ENCODE peak calls at places on chromosomes 7 and 10, in seven cellular contexts. F is DND-41, K is transverse colon, T is heart left ventricle, D is left ventricle myocardium inferior, C is ovary, L is tibial nerve. I is an unnamed sample.

GRCh38 chr7:88665892-88666514 is 93.5 kb upstream of the ZNF804B start:
- DNase-seq in F (no peak), T (no peak), K (no peak), D (no peak), L (no peak), C (no peak), I (no peak)

GRCh38 chr7:120171406-120171805 is 101.6 kb upstream of the KCND2 start:
- DNase-seq in T (no peak), K (no peak), L (no peak), D (no peak), C (no peak), F (no peak), I (no peak)

GRCh38 chr7:17558135-17558534 is 259.7 kb downstream of the AHR start:
- DNase-seq in K (no peak), D (no peak), C (no peak), L (no peak), F (no peak), T (no peak), I (no peak)

GRCh38 chr7:8063706-8064297 is 95.2 kb downstream of the GLCCI1 start:
- DNase-seq in L (no peak), F (no peak), K (no peak), T (no peak), D (no peak), C (no peak), I (no peak)

GRCh38 chr7:122676466-122676865 is 22.5 kb downstream of the RNF133 start:
- DNase-seq in L (no peak), D (no peak), F (no peak), C (no peak), K (no peak), T (no peak), I (no peak)

GRCh38 chr10:1412531-1413189 is 324.7 kb downstream of the ADARB2 start:
- DNase-seq in T (no peak), L (no peak), C (no peak), K (no peak), F (peak), D (no peak), I (peak)

GRCh38 chr7:94368371-94368791 is 26.3 kb upstream of the COL1A2 start:
- DNase-seq in L (no peak), K (no peak), C (no peak), T (no peak), D (no peak), F (no peak), I (no peak)

GRCh38 chr7:73578342-73579124 is at the start of gene TBL2:
- DNase-seq in K (peak), F (peak), L (peak), T (peak), C (peak), D (peak), I (peak)

GRCh38 chr7:133052357-133052756 is 29.5 kb downstream of the CHCHD3 start:
- DNase-seq in D (no peak), C (no peak), F (no peak), K (no peak), T (no peak), L (no peak), I (no peak)

GRCh38 chr7:32163141-32163806 is 93.1 kb upstream of the PDE1C start:
- DNase-seq in F (no peak), T (peak), D (peak), K (peak), L (peak), C (peak), I (no peak)

GRCh38 chr7:65812281-65812680 is 60.6 kb upstream of the VKORC1L1 start:
- DNase-seq in L (no peak), K (no peak), C (no peak), D (no peak), F (no peak), T (no peak), I (no peak)

GRCh38 chr7:42107484-42107883 is 129.5 kb downstream of the GLI3 start:
- DNase-seq in K (no peak), T (no peak), D (no peak), F (no peak), C (no peak), L (no peak), I (no peak)

GRCh38 chr10:132113206-132113605 is 47.5 kb downstream of the JAKMIP3 start:
- DNase-seq in F (no peak), T (no peak), L (no peak), K (no peak), C (peak), D (peak), I (no peak)

GRCh38 chr7:134480730-134481129 is 21.8 kb upstream of the AKR1B1 start:
- DNase-seq in D (no peak), K (no peak), C (no peak), F (no peak), T (no peak), L (no peak), I (no peak)

GRCh38 chr7:73851410-73852338 is 9.3 kb upstream of the TMEM270 start:
- DNase-seq in T (no peak), C (no peak), F (no peak), K (no peak), D (no peak), L (no peak), I (no peak)

GRCh38 chr7:39413866-39414668 is 152.1 kb upstream of the YAE1 start:
- DNase-seq in D (peak), K (peak), F (no peak), L (peak), T (peak), C (no peak), I (peak)

GRCh38 chr10:28678687-28679457 is 1.6 kb downstream of the BAMBI start:
- DNase-seq in K (no peak), T (no peak), L (no peak), F (no peak), D (no peak), C (no peak), I (no peak)

GRCh38 chr10:31769564-31769963 is 159.1 kb downstream of the ARHGAP12 start:
- DNase-seq in T (no peak), F (no peak), D (no peak), C (no peak), L (no peak), K (no peak), I (no peak)

GRCh38 chr7:24979470-24979862 is 512 bp downstream of the OSBPL3 start:
- DNase-seq in F (peak), C (peak), L (peak), K (peak), T (peak), D (peak), I (peak)

GRCh38 chr10:33542747-33543505 is 208.5 kb upstream of the NRP1 start:
- DNase-seq in L (no peak), C (no peak), F (no peak), D (no peak), K (no peak), T (no peak), I (no peak)

GRCh38 chr7:44854644-44855364 is 6.9 kb upstream of the H2AZ2 start:
- DNase-seq in T (no peak), D (no peak), K (no peak), C (no peak), L (no peak), F (no peak), I (no peak)

GRCh38 chr7:19944363-19945120 is 171.1 kb upstream of the TMEM196 start:
- DNase-seq in F (no peak), L (no peak), T (no peak), K (no peak), C (no peak), D (no peak), I (no peak)

GRCh38 chr7:20744913-20745587 is 41.6 kb downstream of the SP8 start:
- DNase-seq in C (no peak), D (no peak), L (no peak), F (no peak), K (no peak), T (no peak), I (no peak)

GRCh38 chr7:91692800-91693199 is 187.7 kb downstream of the MTERF1 start:
- DNase-seq in D (no peak), T (no peak), C (no peak), K (no peak), L (no peak), F (no peak), I (no peak)

GRCh38 chr10:79025113-79025832 is 43.5 kb upstream of the ZMIZ1 start:
- DNase-seq in F (peak), K (no peak), L (no peak), C (no peak), D (no peak), T (peak), I (no peak)

GRCh38 chr10:86653379-86653778 is 968 bp upstream of the OPN4 start:
- DNase-seq in D (no peak), T (no peak), F (no peak), C (no peak), L (no peak), K (peak), I (no peak)

GRCh38 chr10:26217396-26218105 is 977 bp downstream of the GAD2 start:
- DNase-seq in L (no peak), D (no peak), C (no peak), K (no peak), T (no peak), F (no peak), I (no peak)

GRCh38 chr7:43764039-43764789 is 5.7 kb downstream of the BLVRA start:
- DNase-seq in D (peak), C (peak), F (no peak), K (peak), L (peak), T (peak), I (peak)

GRCh38 chr7:117901089-117901797 is 28.0 kb upstream of the CTTNBP2 start:
- DNase-seq in L (no peak), T (no peak), D (no peak), K (peak), C (no peak), F (no peak), I (no peak)

GRCh38 chr10:96719850-96720421 is 378 bp downstream of the PIK3AP1 start:
- DNase-seq in L (peak), F (no peak), T (peak), K (peak), D (peak), C (peak), I (peak)
- TF ChIP-seq CTCF in L (peak), F (peak), T (peak), K (peak), D (peak), C (no peak), I (peak)

DNA sequence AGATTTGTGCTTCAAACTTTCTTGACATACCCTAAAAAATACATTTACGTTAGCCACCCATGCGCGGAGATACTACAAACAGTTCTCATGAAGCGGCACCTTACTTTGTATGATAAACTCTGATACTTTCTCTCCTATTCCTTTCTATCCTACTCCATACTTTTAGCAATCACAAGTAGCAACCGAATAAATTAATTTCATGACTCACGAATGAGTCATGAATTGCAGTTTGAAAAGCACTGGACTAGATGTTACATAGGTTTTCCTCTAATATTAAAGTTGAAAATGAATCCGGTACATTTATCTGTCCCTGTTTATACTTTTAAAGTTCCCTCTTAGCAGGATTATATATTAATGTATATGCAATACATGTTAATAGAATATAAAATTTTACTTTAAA is 67.6 kb downstream of the CUBN start:
- DNase-seq in K (no peak), L (no peak), D (no peak), C (no peak), T (no peak), F (no peak), I (no peak)
- H3K4me3 ChIP-seq in K (no peak), L (no peak), D (no peak), C (no peak), T (no peak), F (no peak), I (no peak)

GRCh38 chr7:37193087-37193774 is 255.4 kb downstream of the ELMO1 start:
- DNase-seq in C (no peak), D (no peak), F (no peak), T (peak), K (no peak), L (no peak), I (no peak)
- TF ChIP-seq CTCF in C (no peak), D (no peak), F (no peak), T (no peak), K (no peak), L (no peak), I (no peak)

GRCh38 chr10:103276941-103277712 is at the start of gene INA:
- DNase-seq in C (no peak), T (no peak), D (no peak), L (no peak), F (peak), K (no peak), I (peak)
- H3K4me3 ChIP-seq in C (no peak), T (peak), D (peak), L (no peak), F (peak), K (peak), I (peak)

GRCh38 chr10:116879817-116880216 is 30.5 kb downstream of the ENO4 start:
- DNase-seq in L (no peak), K (no peak), C (no peak), D (no peak), T (no peak), F (no peak), I (no peak)
- TF ChIP-seq CTCF in L (no peak), K (no peak), C (no peak), D (no peak), T (no peak), F (no peak), I (no peak)

GRCh38 chr10:72087392-72087968 is 871 bp downstream of the SPOCK2 start:
- DNase-seq in C (no peak), K (peak), F (peak), L (no peak), T (no peak), D (no peak), I (no peak)

GRCh38 chr10:72089618-72090017 is 1.3 kb upstream of the SPOCK2 start:
- DNase-seq in C (no peak), K (peak), F (no peak), T (no peak), D (no peak), L (no peak), I (no peak)

GRCh38 chr10:72088879-72089585 is 681 bp upstream of the SPOCK2 start:
- DNase-seq in L (peak), D (peak), K (no peak), C (no peak), T (peak), F (peak), I (no peak)

GRCh38 chr10:72086466-72087391 is 1.6 kb downstream of the SPOCK2 start:
- DNase-seq in T (no peak), C (no peak), K (peak), L (no peak), F (peak), D (peak), I (peak)

DNA sequence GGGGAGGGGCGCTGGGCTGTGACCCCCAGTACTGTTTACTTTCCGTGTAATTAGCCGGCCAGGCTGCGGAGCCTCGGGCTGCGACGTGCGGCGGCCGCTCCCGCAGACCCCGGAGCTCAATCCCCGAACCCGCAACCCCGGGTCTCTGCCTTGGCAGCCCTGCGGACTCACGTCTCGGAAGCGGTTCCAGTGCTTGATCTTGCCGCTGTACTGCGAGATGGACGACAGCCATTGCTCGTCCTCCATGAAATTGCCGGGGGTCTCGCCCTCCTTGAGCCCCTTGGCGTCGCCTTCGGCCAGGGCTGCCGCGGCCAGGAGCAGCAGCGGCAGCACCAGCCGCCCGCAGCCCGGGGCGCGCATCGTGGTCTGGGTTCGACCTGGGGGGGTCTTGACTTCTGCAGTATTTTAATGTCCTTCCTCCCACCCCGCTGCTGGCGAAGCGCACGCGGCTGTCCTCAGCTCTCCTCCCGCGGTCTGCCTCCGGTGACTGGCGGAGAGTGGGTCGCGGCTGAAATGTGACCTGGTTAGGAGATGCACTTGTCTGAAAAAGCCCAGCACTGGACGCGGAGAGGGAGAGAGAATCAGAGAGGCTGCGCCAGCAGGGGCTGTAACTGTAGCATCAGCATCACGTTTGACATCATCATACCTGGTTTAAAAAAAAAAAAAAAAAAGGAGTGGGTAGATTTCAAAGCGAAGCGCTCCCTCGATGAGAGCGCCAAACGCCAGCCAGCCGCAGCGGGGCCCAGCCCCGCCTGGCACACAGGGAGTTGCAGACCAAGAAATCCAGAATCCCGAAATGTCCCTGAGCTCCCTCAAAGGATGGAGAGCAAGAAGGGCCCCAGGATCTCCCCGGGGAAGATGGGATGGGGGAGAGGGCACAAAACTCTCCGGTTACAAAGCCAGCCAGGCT is at the start of gene SPOCK2:
- DNase-seq in D (no peak), C (no peak), F (peak), T (no peak), L (no peak), K (peak), I (no peak)
- H3K4me3 ChIP-seq in D (peak), C (peak), F (peak), T (peak), L (peak), K (peak), I (peak)

DNA sequence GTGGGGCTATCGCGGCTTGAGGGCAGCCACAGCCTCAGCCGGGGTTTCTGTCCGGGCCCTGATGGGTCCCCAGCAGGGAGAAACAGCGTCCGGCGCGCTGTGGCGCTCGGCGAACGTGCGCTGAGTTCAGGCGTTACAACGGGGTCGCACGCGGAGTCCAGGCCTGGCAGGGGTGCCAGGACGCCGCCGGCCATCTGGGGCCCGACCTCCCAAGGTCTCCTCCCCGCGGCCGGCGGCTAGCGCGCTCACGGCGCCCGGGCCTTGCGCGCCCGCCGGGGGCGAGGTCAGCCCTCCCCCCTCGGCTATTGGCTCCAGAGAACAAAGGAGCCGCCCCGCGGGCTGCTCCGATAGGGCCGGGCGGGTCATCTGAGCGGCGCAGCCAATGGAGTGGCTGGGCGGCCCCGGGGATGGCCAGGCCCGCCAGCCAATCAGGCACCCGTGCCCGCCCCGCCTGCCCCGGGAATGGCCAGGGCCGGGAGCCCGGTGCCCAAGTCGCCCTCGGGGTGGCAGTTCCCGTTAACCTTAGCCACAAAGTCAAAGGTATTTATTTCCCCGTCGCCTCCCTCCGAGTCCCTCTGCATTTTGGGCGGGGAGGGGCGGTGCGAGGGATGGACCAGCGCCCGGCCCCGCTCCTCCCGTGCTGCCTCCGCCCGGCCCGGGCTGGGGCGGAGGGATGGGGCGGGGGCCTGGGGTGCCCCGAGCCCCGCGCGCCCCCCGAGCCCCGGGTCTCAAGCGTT is at the start of gene ZNF775:
- DNase-seq in T (peak), D (peak), L (peak), F (peak), K (peak), C (peak), I (peak)
- TF ChIP-seq CTCF in T (no peak), D (no peak), L (peak), F (peak), K (no peak), C (no peak), I (no peak)

DNA sequence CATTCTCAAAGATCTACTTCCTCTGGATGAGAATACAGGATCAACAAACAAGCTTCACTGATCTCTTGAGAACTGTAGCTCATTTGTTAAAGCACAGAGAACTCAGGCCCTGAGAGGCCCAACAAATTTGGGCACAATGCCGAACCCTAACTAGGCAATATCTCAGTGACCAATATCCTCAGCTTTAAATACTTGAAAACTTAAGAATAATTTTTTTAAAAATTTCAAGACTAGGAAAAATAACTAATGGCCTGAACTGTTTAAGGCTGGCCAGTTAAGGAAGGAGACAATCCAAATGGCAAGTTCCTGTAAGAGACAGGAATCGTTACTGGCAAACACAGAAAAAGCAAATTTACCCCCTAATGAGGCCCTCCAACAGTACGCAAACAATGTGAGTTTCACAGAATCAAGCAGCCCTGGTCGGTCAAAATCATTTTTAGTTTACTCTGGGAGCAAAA is 39.7 kb downstream of the NT5C2 start:
- DNase-seq in D (no peak), T (no peak), K (no peak), F (no peak), C (peak), L (peak), I (no peak)
- H3K4me3 ChIP-seq in D (peak), T (peak), K (no peak), F (no peak), C (peak), L (no peak), I (no peak)

GRCh38 chr7:2764621-2765020 is 76.6 kb downstream of the AMZ1 start:
- DNase-seq in T (no peak), C (no peak), L (no peak), F (no peak), K (no peak), D (no peak), I (no peak)
- TF ChIP-seq CTCF in T (no peak), C (no peak), L (no peak), F (no peak), K (no peak), D (no peak), I (no peak)

DNA sequence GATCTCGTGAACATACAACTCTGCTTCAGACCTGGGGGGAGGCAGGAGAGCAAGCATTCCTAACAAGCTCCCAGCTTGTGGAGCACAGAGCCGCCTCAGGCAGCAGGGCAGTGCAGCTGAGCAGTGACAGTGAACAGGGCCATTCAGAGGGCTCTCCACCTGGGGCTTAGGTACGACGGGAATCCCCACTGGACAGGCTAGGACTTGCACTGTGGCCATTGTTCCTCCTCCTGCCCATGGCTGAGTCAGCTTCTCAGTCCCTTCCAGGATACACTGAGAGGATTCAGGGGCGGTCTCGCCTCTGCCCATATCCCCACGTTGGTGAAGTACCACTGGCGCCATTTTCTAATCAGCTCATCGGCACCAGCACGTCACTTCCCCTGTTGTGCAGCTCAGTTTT is 71.1 kb downstream of the FIGNL1 start:
- DNase-seq in L (no peak), F (no peak), K (no peak), D (no peak), T (no peak), C (no peak), I (no peak)
- H3K4me3 ChIP-seq in L (no peak), F (no peak), K (no peak), D (no peak), T (no peak), C (no peak), I (no peak)